ENCODE peak calls at places on chromosomes 16 and 17, in ten cellular contexts. One of them, this sample, is unnamed.

GRCh38 chr17:21573961-21574610 is 118.2 kb upstream of the KCNJ18 start:
- DNase-seq in lower leg skin: no peak
- DNase-seq in cardiac fibroblast: peak
- DNase-seq in anterior cingulate cortex: peak
- DNase-seq in AML-193: no peak
- DNase-seq in activated CD8-positive, alpha-beta T cell treated with anti-CD3 and anti-CD28 coated beads for 36 hours: peak
- DNase-seq in AG08396: peak
- DNase-seq in NCI-H1105: no peak
- DNase-seq in fibroblast of the aortic adventitia: peak
- DNase-seq in RCC 7860: no peak
- DNase-seq in this sample: peak

GRCh38 chr16:67311607-67312449 is 14.7 kb downstream of the KCTD19 start:
- DNase-seq in cardiac fibroblast: peak
- DNase-seq in anterior cingulate cortex: no peak
- DNase-seq in AG08396: peak
- DNase-seq in RCC 7860: peak
- DNase-seq in activated CD8-positive, alpha-beta T cell treated with anti-CD3 and anti-CD28 coated beads for 36 hours: peak
- DNase-seq in AML-193: no peak
- DNase-seq in lower leg skin: no peak
- DNase-seq in fibroblast of the aortic adventitia: peak
- DNase-seq in NCI-H1105: no peak
- DNase-seq in this sample: no peak

GRCh38 chr17:80313160-80313829 is 52.6 kb downstream of the RNF213 start:
- DNase-seq in activated CD8-positive, alpha-beta T cell treated with anti-CD3 and anti-CD28 coated beads for 36 hours: no peak
- DNase-seq in fibroblast of the aortic adventitia: no peak
- DNase-seq in anterior cingulate cortex: no peak
- DNase-seq in AML-193: no peak
- DNase-seq in lower leg skin: peak
- DNase-seq in NCI-H1105: no peak
- DNase-seq in AG08396: no peak
- DNase-seq in RCC 7860: no peak
- DNase-seq in cardiac fibroblast: no peak
- DNase-seq in this sample: no peak

GRCh38 chr16:54927125-54928015 is 3.3 kb upstream of the IRX5 start:
- DNase-seq in AG08396: no peak
- DNase-seq in lower leg skin: no peak
- DNase-seq in NCI-H1105: peak
- DNase-seq in RCC 7860: no peak
- DNase-seq in AML-193: no peak
- DNase-seq in activated CD8-positive, alpha-beta T cell treated with anti-CD3 and anti-CD28 coated beads for 36 hours: no peak
- DNase-seq in fibroblast of the aortic adventitia: peak
- DNase-seq in anterior cingulate cortex: no peak
- DNase-seq in cardiac fibroblast: no peak
- DNase-seq in this sample: no peak

GRCh38 chr16:53166099-53166498 is 111.3 kb downstream of the CHD9 start:
- DNase-seq in AG08396: no peak
- DNase-seq in cardiac fibroblast: no peak
- DNase-seq in anterior cingulate cortex: no peak
- DNase-seq in AML-193: no peak
- DNase-seq in activated CD8-positive, alpha-beta T cell treated with anti-CD3 and anti-CD28 coated beads for 36 hours: no peak
- DNase-seq in RCC 7860: no peak
- DNase-seq in fibroblast of the aortic adventitia: no peak
- DNase-seq in NCI-H1105: no peak
- DNase-seq in lower leg skin: no peak
- DNase-seq in this sample: no peak

GRCh38 chr17:39402890-39403605 is 1.6 kb upstream of the FBXL20 start:
- DNase-seq in RCC 7860: no peak
- DNase-seq in NCI-H1105: no peak
- DNase-seq in AML-193: no peak
- DNase-seq in lower leg skin: peak
- DNase-seq in cardiac fibroblast: no peak
- DNase-seq in AG08396: no peak
- DNase-seq in activated CD8-positive, alpha-beta T cell treated with anti-CD3 and anti-CD28 coated beads for 36 hours: no peak
- DNase-seq in anterior cingulate cortex: no peak
- DNase-seq in fibroblast of the aortic adventitia: no peak
- DNase-seq in this sample: no peak

GRCh38 chr16:14375132-14375491 is 254.9 kb downstream of the PARN start:
- DNase-seq in AG08396: no peak
- DNase-seq in AML-193: no peak
- DNase-seq in lower leg skin: no peak
- DNase-seq in cardiac fibroblast: peak
- DNase-seq in anterior cingulate cortex: no peak
- DNase-seq in NCI-H1105: no peak
- DNase-seq in RCC 7860: no peak
- DNase-seq in activated CD8-positive, alpha-beta T cell treated with anti-CD3 and anti-CD28 coated beads for 36 hours: no peak
- DNase-seq in fibroblast of the aortic adventitia: no peak
- DNase-seq in this sample: no peak

GRCh38 chr16:9112166-9112843 is 20.9 kb downstream of the HAPSTR1 start:
- DNase-seq in AG08396: no peak
- DNase-seq in anterior cingulate cortex: no peak
- DNase-seq in RCC 7860: peak
- DNase-seq in NCI-H1105: no peak
- DNase-seq in fibroblast of the aortic adventitia: no peak
- DNase-seq in activated CD8-positive, alpha-beta T cell treated with anti-CD3 and anti-CD28 coated beads for 36 hours: no peak
- DNase-seq in cardiac fibroblast: no peak
- DNase-seq in AML-193: no peak
- DNase-seq in lower leg skin: peak
- DNase-seq in this sample: no peak

GRCh38 chr17:50593321-50593720 is 32.8 kb downstream of the CACNA1G start:
- DNase-seq in RCC 7860: no peak
- DNase-seq in activated CD8-positive, alpha-beta T cell treated with anti-CD3 and anti-CD28 coated beads for 36 hours: no peak
- DNase-seq in AG08396: no peak
- DNase-seq in AML-193: no peak
- DNase-seq in anterior cingulate cortex: no peak
- DNase-seq in fibroblast of the aortic adventitia: no peak
- DNase-seq in NCI-H1105: peak
- DNase-seq in cardiac fibroblast: no peak
- DNase-seq in lower leg skin: no peak
- DNase-seq in this sample: no peak

GRCh38 chr17:50934672-50935200 is 68.6 kb upstream of the TOB1 start:
- DNase-seq in AG08396: no peak
- DNase-seq in AML-193: no peak
- DNase-seq in anterior cingulate cortex: peak
- DNase-seq in RCC 7860: no peak
- DNase-seq in lower leg skin: no peak
- DNase-seq in activated CD8-positive, alpha-beta T cell treated with anti-CD3 and anti-CD28 coated beads for 36 hours: no peak
- DNase-seq in fibroblast of the aortic adventitia: no peak
- DNase-seq in NCI-H1105: no peak
- DNase-seq in cardiac fibroblast: no peak
- DNase-seq in this sample: no peak

GRCh38 chr16:84735846-84736586 is 36.2 kb downstream of the USP10 start:
- DNase-seq in cardiac fibroblast: no peak
- DNase-seq in activated CD8-positive, alpha-beta T cell treated with anti-CD3 and anti-CD28 coated beads for 36 hours: no peak
- DNase-seq in AML-193: no peak
- DNase-seq in fibroblast of the aortic adventitia: no peak
- DNase-seq in RCC 7860: no peak
- DNase-seq in lower leg skin: no peak
- DNase-seq in NCI-H1105: peak
- DNase-seq in anterior cingulate cortex: no peak
- DNase-seq in AG08396: no peak
- DNase-seq in this sample: no peak

GRCh38 chr17:42101513-42102292 is 3.4 kb upstream of the ZNF385C start:
- DNase-seq in RCC 7860: peak
- DNase-seq in cardiac fibroblast: peak
- DNase-seq in activated CD8-positive, alpha-beta T cell treated with anti-CD3 and anti-CD28 coated beads for 36 hours: peak
- DNase-seq in AG08396: peak
- DNase-seq in anterior cingulate cortex: peak
- DNase-seq in AML-193: peak
- DNase-seq in fibroblast of the aortic adventitia: peak
- DNase-seq in lower leg skin: peak
- DNase-seq in NCI-H1105: no peak
- DNase-seq in this sample: no peak

GRCh38 chr16:19532601-19533000 is 8.9 kb downstream of the CCP110 start:
- DNase-seq in cardiac fibroblast: no peak
- DNase-seq in AG08396: no peak
- DNase-seq in anterior cingulate cortex: no peak
- DNase-seq in lower leg skin: no peak
- DNase-seq in fibroblast of the aortic adventitia: no peak
- DNase-seq in activated CD8-positive, alpha-beta T cell treated with anti-CD3 and anti-CD28 coated beads for 36 hours: no peak
- DNase-seq in NCI-H1105: no peak
- DNase-seq in RCC 7860: no peak
- DNase-seq in AML-193: no peak
- DNase-seq in this sample: no peak

GRCh38 chr16:8583199-8583598 is 7.1 kb downstream of the TMEM114 start:
- DNase-seq in fibroblast of the aortic adventitia: no peak
- DNase-seq in lower leg skin: no peak
- DNase-seq in AML-193: no peak
- DNase-seq in NCI-H1105: no peak
- DNase-seq in activated CD8-positive, alpha-beta T cell treated with anti-CD3 and anti-CD28 coated beads for 36 hours: no peak
- DNase-seq in cardiac fibroblast: peak
- DNase-seq in RCC 7860: no peak
- DNase-seq in AG08396: peak
- DNase-seq in anterior cingulate cortex: no peak
- DNase-seq in this sample: no peak

GRCh38 chr16:85252461-85252860 is 140.2 kb upstream of the CIBAR2 start:
- DNase-seq in cardiac fibroblast: no peak
- DNase-seq in AG08396: no peak
- DNase-seq in activated CD8-positive, alpha-beta T cell treated with anti-CD3 and anti-CD28 coated beads for 36 hours: peak
- DNase-seq in NCI-H1105: no peak
- DNase-seq in AML-193: no peak
- DNase-seq in RCC 7860: no peak
- DNase-seq in lower leg skin: no peak
- DNase-seq in fibroblast of the aortic adventitia: no peak
- DNase-seq in anterior cingulate cortex: no peak
- DNase-seq in this sample: no peak

GRCh38 chr17:11245792-11246191 is 4.8 kb downstream of the SHISA6 start:
- DNase-seq in NCI-H1105: no peak
- DNase-seq in RCC 7860: no peak
- DNase-seq in AG08396: no peak
- DNase-seq in cardiac fibroblast: no peak
- DNase-seq in AML-193: no peak
- DNase-seq in fibroblast of the aortic adventitia: no peak
- DNase-seq in lower leg skin: no peak
- DNase-seq in activated CD8-positive, alpha-beta T cell treated with anti-CD3 and anti-CD28 coated beads for 36 hours: no peak
- DNase-seq in anterior cingulate cortex: peak
- DNase-seq in this sample: no peak

GRCh38 chr17:77770331-77771105 is 188.0 kb upstream of the TNRC6C start:
- DNase-seq in AML-193: no peak
- DNase-seq in anterior cingulate cortex: no peak
- DNase-seq in fibroblast of the aortic adventitia: peak
- DNase-seq in RCC 7860: no peak
- DNase-seq in AG08396: no peak
- DNase-seq in cardiac fibroblast: peak
- DNase-seq in activated CD8-positive, alpha-beta T cell treated with anti-CD3 and anti-CD28 coated beads for 36 hours: no peak
- DNase-seq in lower leg skin: no peak
- DNase-seq in NCI-H1105: no peak
- DNase-seq in this sample: no peak

GRCh38 chr17:75595919-75596310 is 8.3 kb downstream of the MYO15B start:
- DNase-seq in RCC 7860: no peak
- DNase-seq in lower leg skin: no peak
- DNase-seq in anterior cingulate cortex: no peak
- DNase-seq in activated CD8-positive, alpha-beta T cell treated with anti-CD3 and anti-CD28 coated beads for 36 hours: no peak
- DNase-seq in cardiac fibroblast: no peak
- DNase-seq in AG08396: no peak
- DNase-seq in AML-193: no peak
- DNase-seq in NCI-H1105: no peak
- DNase-seq in fibroblast of the aortic adventitia: no peak
- DNase-seq in this sample: no peak

GRCh38 chr16:87392823-87393679 is 915 bp downstream of the MAP1LC3B start:
- DNase-seq in AML-193: peak
- DNase-seq in fibroblast of the aortic adventitia: peak
- DNase-seq in NCI-H1105: no peak
- DNase-seq in lower leg skin: peak
- DNase-seq in cardiac fibroblast: peak
- DNase-seq in RCC 7860: no peak
- DNase-seq in AG08396: peak
- DNase-seq in anterior cingulate cortex: no peak
- DNase-seq in activated CD8-positive, alpha-beta T cell treated with anti-CD3 and anti-CD28 coated beads for 36 hours: peak
- DNase-seq in this sample: no peak